ENCODE peak calls at places on chromosomes 2 and 18, in seven cellular contexts. Z, C, H, B, J, O and S are unnamed samples.

GRCh38 chr2:109238580-109238979 is 109.6 kb downstream of the SH3RF3 start:
- DNase-seq in Z (peak; percentile 89), C (peak; percentile 43), H (no peak), B (no peak), J (peak; percentile 97), O (peak; percentile 89), S (no peak)

GRCh38 chr18:68679531-68679930 is 35.4 kb downstream of the TMX3 start:
- DNase-seq in Z (no peak), C (no peak), H (no peak), B (no peak), J (peak; percentile 56), O (peak; percentile 14), S (no peak)

GRCh38 chr2:207045531-207045930 is 106.2 kb downstream of the CPO start:
- DNase-seq in Z (no peak), C (no peak), H (no peak), B (no peak), J (peak; percentile 2), O (no peak), S (no peak)

GRCh38 chr18:39842042-39842791 is 2112.8 kb upstream of the PIK3C3 start:
- DNase-seq in Z (peak; percentile 3), C (no peak), H (no peak), B (no peak), J (no peak), O (no peak), S (no peak)

GRCh38 chr2:231003186-231003585 is 7.3 kb downstream of the SPATA3 start:
- DNase-seq in Z (no peak), C (no peak), H (no peak), B (no peak), J (no peak), O (no peak), S (no peak)

GRCh38 chr2:159064446-159065301 is 96.2 kb downstream of the TANC1 start:
- DNase-seq in Z (peak; percentile 94), C (no peak), H (no peak), B (no peak), J (peak; percentile 67), O (peak; percentile 47), S (no peak)

GRCh38 chr18:8987250-8987649 is 115.2 kb upstream of the NDUFV2 start:
- DNase-seq in Z (no peak), C (no peak), H (no peak), B (no peak), J (peak; percentile 21), O (peak; percentile 88), S (no peak)

GRCh38 chr2:213420829-213421385 is 136.6 kb downstream of the SPAG16 start:
- DNase-seq in Z (no peak), C (no peak), H (no peak), B (no peak), J (no peak), O (no peak), S (no peak)

GRCh38 chr2:10367472-10368439 is 65.1 kb downstream of the HPCAL1 start:
- DNase-seq in Z (no peak), C (no peak), H (no peak), B (no peak), J (no peak), O (no peak), S (no peak)

GRCh38 chr18:33579147-33579867 is 1.3 kb downstream of the ASXL3 start:
- DNase-seq in Z (peak; percentile 25), C (no peak), H (no peak), B (no peak), J (no peak), O (no peak), S (no peak)

GRCh38 chr18:34631071-34631470 is 79.0 kb upstream of the DTNA start:
- DNase-seq in Z (no peak), C (no peak), H (no peak), B (no peak), J (no peak), O (no peak), S (no peak)

GRCh38 chr2:140814141-140814540 is 1316.7 kb downstream of the LRP1B start:
- DNase-seq in Z (no peak), C (no peak), H (no peak), B (no peak), J (no peak), O (no peak), S (no peak)

GRCh38 chr2:26184555-26185303 is 11.8 kb downstream of the GAREM2 start:
- DNase-seq in Z (peak; percentile 86), C (peak; percentile 88), H (no peak), B (peak; percentile 73), J (peak; percentile 91), O (peak; percentile 76), S (peak; percentile 80)
- TF ChIP-seq CTCF in Z (peak; percentile 70), C (peak; percentile 59), H (no peak), B (peak; percentile 69), J (peak; percentile 52), O (peak; percentile 24), S (peak; percentile 64)

GRCh38 chr18:31680836-31681568 is 3.4 kb downstream of the B4GALT6 start:
- DNase-seq in Z (peak; percentile 20), C (no peak), H (no peak), B (no peak), J (no peak), O (peak; percentile 30), S (no peak)
- TF ChIP-seq CTCF in Z (peak; percentile 11), C (peak; percentile 14), H (no peak), B (peak; percentile 43), J (peak; percentile 35), O (peak; percentile 53), S (peak; percentile 60)

GRCh38 chr2:168697668-168698121 is 104.7 kb upstream of the NOSTRIN start:
- DNase-seq in Z (no peak), C (no peak), H (no peak), B (no peak), J (no peak), O (peak; percentile 64), S (no peak)
- TF ChIP-seq CTCF in Z (no peak), C (no peak), H (no peak), B (no peak), J (no peak), O (peak; percentile 28), S (no peak)

GRCh38 chr2:113172721-113173562 is 829 bp upstream of the PSD4 start:
- DNase-seq in Z (no peak), C (no peak), H (no peak), B (no peak), J (no peak), O (no peak), S (no peak)

GRCh38 chr2:113171359-113172075 is 2.3 kb upstream of the PSD4 start:
- DNase-seq in Z (no peak), C (no peak), H (no peak), B (no peak), J (no peak), O (no peak), S (no peak)

GRCh38 chr2:113175101-113175628 is 1.4 kb downstream of the PSD4 start:
- DNase-seq in Z (no peak), C (peak; percentile 56), H (no peak), B (no peak), J (no peak), O (no peak), S (no peak)

GRCh38 chr2:113174369-113174735 is 581 bp downstream of the PSD4 start:
- DNase-seq in Z (no peak), C (no peak), H (no peak), B (no peak), J (no peak), O (no peak), S (no peak)

GRCh38 chr2:113173563-113174368 is at the start of gene PSD4:
- DNase-seq in Z (no peak), C (peak; percentile 84), H (no peak), B (no peak), J (peak; percentile 49), O (no peak), S (no peak)
- TF ChIP-seq CTCF in Z (no peak), C (no peak), H (no peak), B (no peak), J (no peak), O (no peak), S (no peak)

DNA sequence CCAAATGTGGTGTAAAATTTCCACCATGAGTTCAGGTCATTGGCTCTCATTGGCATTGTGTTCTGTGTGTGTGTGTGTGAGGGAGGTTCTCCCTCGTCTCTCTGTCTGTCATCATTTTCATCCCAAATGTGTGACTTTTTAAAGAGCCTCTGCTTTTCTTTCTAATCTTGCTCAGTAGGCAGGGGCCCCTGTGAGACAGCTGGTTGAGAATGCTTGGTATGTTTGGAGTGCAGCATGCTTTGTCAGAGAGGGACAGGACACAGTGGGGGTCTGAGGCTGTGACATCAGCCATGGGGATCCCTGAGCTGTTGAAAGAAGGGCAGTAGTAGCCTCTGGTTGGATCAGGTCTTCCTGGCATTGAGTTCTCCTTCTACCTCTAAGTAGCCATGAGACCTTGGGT is 10.6 kb downstream of the PTPRM start:
- DNase-seq in Z (no peak), C (no peak), H (no peak), B (no peak), J (peak; percentile 56), O (no peak), S (no peak)
- TF ChIP-seq CTCF in Z (no peak), C (no peak), H (no peak), B (no peak), J (no peak), O (no peak), S (no peak)

GRCh38 chr18:11163668-11164067 is 14.3 kb upstream of the PIEZO2 start:
- DNase-seq in Z (peak; percentile 36), C (no peak), H (no peak), B (no peak), J (peak; percentile 54), O (no peak), S (peak; percentile 40)
- TF ChIP-seq CTCF in Z (peak; percentile 74), C (no peak), H (peak; percentile 28), B (peak; percentile 77), J (peak; percentile 75), O (no peak), S (peak; percentile 68)